ENCODE peak calls at places on chromosomes 13 and 19, in seven cellular contexts. T is A549, W is HCT116, L is Peyer's patch, J is uterus, C is heart right ventricle, Y is IMR-90. N is an unnamed sample.
A peak's percentile ranks its signal among the peaks of the same experiment; 100 is the strongest.

GRCh38 chr13:102609696-102610095 is 12.9 kb downstream of the TPP2 start:
- DNase-seq in T (no peak), W (no peak), L (no peak), J (no peak), C (no peak), Y (no peak), N (no peak)

GRCh38 chr13:76976488-76976887 is 15.4 kb upstream of the CLN5 start:
- DNase-seq in T (no peak), W (no peak), L (no peak), J (no peak), C (no peak), Y (no peak), N (no peak)

GRCh38 chr13:67139551-67139950 is 90.6 kb downstream of the PCDH9 start:
- DNase-seq in T (no peak), W (no peak), L (no peak), J (no peak), C (no peak), Y (no peak), N (no peak)

GRCh38 chr13:24995225-24995804 is 100.6 kb upstream of the PABPC3 start:
- DNase-seq in T (peak; percentile 85), W (peak; percentile 77), L (no peak), J (peak; percentile 39), C (no peak), Y (peak; percentile 82), N (peak; percentile 57)

GRCh38 chr13:41960195-41960699 is 662 bp downstream of the VWA8 start:
- DNase-seq in T (no peak), W (no peak), L (peak; percentile 48), J (no peak), C (no peak), Y (peak; percentile 29), N (no peak)

GRCh38 chr13:79405831-79406596 is at the start of gene RBM26:
- DNase-seq in T (peak; percentile 92), W (peak; percentile 91), L (peak; percentile 91), J (peak; percentile 94), C (peak; percentile 92), Y (peak; percentile 94), N (peak; percentile 94)

GRCh38 chr19:23321953-23322549 is 71.9 kb upstream of the ZNF724 start:
- DNase-seq in T (no peak), W (no peak), L (no peak), J (no peak), C (no peak), Y (no peak), N (no peak)

GRCh38 chr19:21094347-21095025 is 12.5 kb downstream of the ZNF714 start:
- DNase-seq in T (no peak), W (no peak), L (no peak), J (no peak), C (no peak), Y (no peak), N (no peak)

GRCh38 chr13:98540476-98540875 is 36.4 kb downstream of the STK24 start:
- DNase-seq in T (no peak), W (no peak), L (no peak), J (no peak), C (no peak), Y (no peak), N (no peak)

GRCh38 chr19:8069116-8069973 is 16.8 kb downstream of the CCL25 start:
- DNase-seq in T (peak; percentile 45), W (no peak), L (no peak), J (no peak), C (no peak), Y (no peak), N (no peak)

DNA sequence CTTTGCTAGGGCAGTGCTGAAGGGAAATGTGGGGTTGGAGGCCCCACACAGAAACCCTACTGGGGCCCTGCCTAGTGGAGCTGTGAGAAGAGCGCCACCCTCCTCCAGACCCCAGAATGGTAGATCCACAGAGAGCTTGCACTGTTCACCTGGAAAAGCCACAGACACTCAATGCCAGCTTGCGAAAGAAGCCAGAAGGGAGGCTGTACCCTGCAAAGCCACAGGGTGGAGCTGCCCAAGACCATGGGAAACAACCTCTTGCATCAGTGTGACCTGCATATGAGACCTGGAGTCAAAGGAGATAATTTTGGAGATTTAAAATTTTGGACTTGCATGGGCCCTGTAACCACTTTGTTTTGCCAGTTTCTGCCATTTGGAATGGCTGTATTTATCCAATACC is 615.4 kb upstream of the MIR17HG start:
- DNase-seq in T (peak; percentile 8), W (no peak), L (no peak), J (no peak), C (no peak), Y (no peak), N (no peak)
- TF ChIP-seq CTCF in T (no peak), W (peak; percentile 22), L (no peak), J (no peak), C (no peak), Y (no peak), N (no peak)

GRCh38 chr13:28707629-28708427 is 10.9 kb downstream of the SLC46A3 start:
- DNase-seq in T (no peak), W (no peak), L (no peak), J (no peak), C (no peak), Y (peak; percentile 92), N (no peak)
- H3K4me1 ChIP-seq in T (peaks cover 11% of the 10 kb centered on the region), W (peaks cover 17% of the 10 kb centered on the region), L (no peaks in the 10 kb centered on the region), J (no peaks in the 10 kb centered on the region), C (peaks cover 6% of the 10 kb centered on the region), Y (peaks cover 5% of the 10 kb centered on the region), N (peaks cover 5% of the 10 kb centered on the region)

GRCh38 chr13:35470671-35471465 is 5.6 kb downstream of the MAB21L1 start:
- DNase-seq in T (no peak), W (no peak), L (peak; percentile 50), J (no peak), C (peak; percentile 60), Y (peak; percentile 2), N (no peak)
- TF ChIP-seq CTCF in T (no peak), W (no peak), L (no peak), J (no peak), C (no peak), Y (no peak), N (no peak)

DNA sequence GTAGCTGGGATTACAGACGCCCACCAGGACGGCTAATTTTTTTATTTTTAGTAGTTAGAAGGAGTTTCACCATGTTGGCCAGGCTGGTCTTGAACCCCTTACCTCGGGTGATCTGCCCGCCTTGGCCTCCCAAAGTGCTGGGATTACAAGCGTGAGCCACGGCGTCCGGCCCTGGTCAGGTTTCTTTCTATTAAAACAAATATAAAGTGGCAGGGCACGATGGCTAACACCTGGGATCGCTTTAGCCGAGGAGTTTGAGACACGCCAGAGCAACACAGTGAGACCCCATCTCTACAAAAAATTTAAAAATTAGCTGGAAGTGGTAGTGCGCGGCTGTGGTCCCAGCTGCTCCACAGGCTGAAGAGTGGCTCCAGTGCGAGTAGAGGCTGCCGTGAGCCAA is 1.5 kb upstream of the MED25 start:
- DNase-seq in T (no peak), W (no peak), L (no peak), J (no peak), C (no peak), Y (no peak), N (no peak)
- H3K4me1 ChIP-seq in T (peaks cover 27% of the 10 kb centered on the region), W (peaks cover 37% of the 10 kb centered on the region), L (no peaks in the 10 kb centered on the region), J (peaks cover 10% of the 10 kb centered on the region), C (peaks cover 49% of the 10 kb centered on the region), Y (peaks cover 6% of the 10 kb centered on the region), N (no peaks in the 10 kb centered on the region)

DNA sequence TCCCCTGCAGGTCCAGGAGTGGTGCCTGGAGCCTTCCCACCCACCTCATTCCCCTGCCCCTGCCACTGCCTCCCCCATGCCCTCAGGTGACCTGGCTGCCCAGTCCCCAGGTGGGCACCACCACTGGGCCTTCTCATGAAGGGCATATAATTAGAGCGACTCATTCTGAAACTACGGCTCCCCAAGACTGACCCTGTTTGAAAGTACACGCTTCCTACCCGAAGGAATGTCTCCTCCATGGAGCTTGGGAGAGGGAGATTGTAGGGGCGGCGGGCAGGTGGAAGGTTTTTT is 52.6 kb downstream of the GPR12 start:
- DNase-seq in T (no peak), W (no peak), L (no peak), J (no peak), C (no peak), Y (no peak), N (no peak)
- TF ChIP-seq CTCF in T (peak; percentile 4), W (no peak), L (no peak), J (no peak), C (no peak), Y (no peak), N (no peak)

N was measured in lung.